ENCODE peak calls at places on chromosomes 3 and 15, in seven cellular contexts. One of them, this sample, is unnamed.

GRCh38 chr3:129571605-129572547 is 28.9 kb downstream of the H1-8 start:
- DNase-seq in AG04450: no peak
- DNase-seq in T-helper 22 cell: no peak
- DNase-seq in BE2C: no peak
- DNase-seq in M059J: no peak
- DNase-seq in memory B cell: no peak
- DNase-seq in heart left ventricle: no peak
- DNase-seq in this sample: no peak

GRCh38 chr15:101142711-101143110 is 109.1 kb downstream of the CHSY1 start:
- DNase-seq in AG04450: no peak
- DNase-seq in T-helper 22 cell: no peak
- DNase-seq in BE2C: no peak
- DNase-seq in M059J: no peak
- DNase-seq in memory B cell: no peak
- DNase-seq in heart left ventricle: no peak
- DNase-seq in this sample: no peak

GRCh38 chr3:14411988-14412387 is 9.6 kb downstream of the SLC6A6 start:
- DNase-seq in AG04450: no peak
- DNase-seq in T-helper 22 cell: no peak
- DNase-seq in BE2C: no peak
- DNase-seq in M059J: no peak
- DNase-seq in memory B cell: no peak
- DNase-seq in heart left ventricle: no peak
- DNase-seq in this sample: peak; percentile 29

GRCh38 chr3:144003051-144003450 is 31.4 kb downstream of the DIPK2A start:
- DNase-seq in AG04450: no peak
- DNase-seq in T-helper 22 cell: no peak
- DNase-seq in BE2C: no peak
- DNase-seq in M059J: no peak
- DNase-seq in memory B cell: no peak
- DNase-seq in heart left ventricle: no peak
- DNase-seq in this sample: no peak

GRCh38 chr3:135491478-135491877 is 474.1 kb upstream of the PPP2R3A start:
- DNase-seq in AG04450: no peak
- DNase-seq in T-helper 22 cell: no peak
- DNase-seq in BE2C: no peak
- DNase-seq in M059J: peak; percentile 43
- DNase-seq in memory B cell: no peak
- DNase-seq in heart left ventricle: no peak
- DNase-seq in this sample: no peak

GRCh38 chr3:125651246-125651645 is 55.9 kb upstream of the OSBPL11 start:
- DNase-seq in AG04450: no peak
- DNase-seq in T-helper 22 cell: no peak
- DNase-seq in BE2C: no peak
- DNase-seq in M059J: peak; percentile 52
- DNase-seq in memory B cell: no peak
- DNase-seq in heart left ventricle: no peak
- DNase-seq in this sample: peak; percentile 27

GRCh38 chr15:47179988-47180387 is 537.3 kb upstream of the SEMA6D start:
- DNase-seq in AG04450: no peak
- DNase-seq in T-helper 22 cell: no peak
- DNase-seq in BE2C: no peak
- DNase-seq in M059J: no peak
- DNase-seq in memory B cell: no peak
- DNase-seq in heart left ventricle: no peak
- DNase-seq in this sample: no peak

GRCh38 chr3:35651888-35652287 is 12.6 kb downstream of the ARPP21 start:
- DNase-seq in AG04450: no peak
- DNase-seq in T-helper 22 cell: no peak
- DNase-seq in BE2C: no peak
- DNase-seq in M059J: no peak
- DNase-seq in memory B cell: no peak
- DNase-seq in heart left ventricle: no peak
- DNase-seq in this sample: peak; percentile 66

GRCh38 chr3:50459792-50460191 is 43.6 kb downstream of the CACNA2D2 start:
- DNase-seq in AG04450: no peak
- DNase-seq in T-helper 22 cell: no peak
- DNase-seq in BE2C: no peak
- DNase-seq in M059J: no peak
- DNase-seq in memory B cell: no peak
- DNase-seq in heart left ventricle: no peak
- DNase-seq in this sample: no peak

GRCh38 chr3:47054414-47054813 is 74.9 kb downstream of the NBEAL2 start:
- DNase-seq in AG04450: no peak
- DNase-seq in T-helper 22 cell: no peak
- DNase-seq in BE2C: no peak
- DNase-seq in M059J: no peak
- DNase-seq in memory B cell: no peak
- DNase-seq in heart left ventricle: no peak
- DNase-seq in this sample: no peak

GRCh38 chr3:88219138-88219792 is 69.5 kb downstream of the C3orf38 start:
- DNase-seq in AG04450: peak; percentile 2
- DNase-seq in T-helper 22 cell: no peak
- DNase-seq in BE2C: peak; percentile 55
- DNase-seq in M059J: peak; percentile 16
- DNase-seq in memory B cell: peak; percentile 27
- DNase-seq in heart left ventricle: peak; percentile 26
- DNase-seq in this sample: peak; percentile 76

GRCh38 chr15:81722982-81723381 is 322.8 kb downstream of the MEX3B start:
- DNase-seq in AG04450: no peak
- DNase-seq in T-helper 22 cell: no peak
- DNase-seq in BE2C: no peak
- DNase-seq in M059J: no peak
- DNase-seq in memory B cell: no peak
- DNase-seq in heart left ventricle: no peak
- DNase-seq in this sample: no peak

GRCh38 chr3:170410428-170411029 is 8.1 kb upstream of the CLDN11 start:
- DNase-seq in AG04450: no peak
- DNase-seq in T-helper 22 cell: no peak
- DNase-seq in BE2C: no peak
- DNase-seq in M059J: peak; percentile 64
- DNase-seq in memory B cell: no peak
- DNase-seq in heart left ventricle: no peak
- DNase-seq in this sample: peak; percentile 64

GRCh38 chr3:69033470-69033869 is 18.7 kb downstream of the TMF1 start:
- DNase-seq in AG04450: no peak
- DNase-seq in T-helper 22 cell: no peak
- DNase-seq in BE2C: no peak
- DNase-seq in M059J: peak; percentile 60
- DNase-seq in memory B cell: no peak
- DNase-seq in heart left ventricle: no peak
- DNase-seq in this sample: peak; percentile 60

GRCh38 chr3:76063019-76063418 is 277.7 kb upstream of the ZNF717 start:
- DNase-seq in AG04450: peak; percentile 59
- DNase-seq in T-helper 22 cell: no peak
- DNase-seq in BE2C: no peak
- DNase-seq in M059J: peak; percentile 1
- DNase-seq in memory B cell: no peak
- DNase-seq in heart left ventricle: no peak
- DNase-seq in this sample: peak; percentile 96

GRCh38 chr3:80244390-80244789 is 476.6 kb upstream of the ROBO1 start:
- DNase-seq in AG04450: peak; percentile 8
- DNase-seq in T-helper 22 cell: no peak
- DNase-seq in BE2C: no peak
- DNase-seq in M059J: peak; percentile 56
- DNase-seq in memory B cell: no peak
- DNase-seq in heart left ventricle: no peak
- DNase-seq in this sample: no peak

GRCh38 chr3:148211725-148212124 is 486.0 kb upstream of the AGTR1 start:
- DNase-seq in AG04450: no peak
- DNase-seq in T-helper 22 cell: no peak
- DNase-seq in BE2C: no peak
- DNase-seq in M059J: peak; percentile 43
- DNase-seq in memory B cell: no peak
- DNase-seq in heart left ventricle: no peak
- DNase-seq in this sample: peak; percentile 29

GRCh38 chr3:171181907-171182690 is 155.6 kb upstream of the SLC2A2 start:
- DNase-seq in AG04450: no peak
- DNase-seq in T-helper 22 cell: no peak
- DNase-seq in BE2C: no peak
- DNase-seq in M059J: peak; percentile 81
- DNase-seq in memory B cell: no peak
- DNase-seq in heart left ventricle: no peak
- DNase-seq in this sample: no peak

GRCh38 chr15:45183001-45183400 is 4.8 kb downstream of the SHF start:
- DNase-seq in AG04450: no peak
- DNase-seq in T-helper 22 cell: no peak
- DNase-seq in BE2C: no peak
- DNase-seq in M059J: no peak
- DNase-seq in memory B cell: no peak
- DNase-seq in heart left ventricle: no peak
- DNase-seq in this sample: no peak

GRCh38 chr3:17645074-17645698 is 97.2 kb downstream of the TBC1D5 start:
- DNase-seq in AG04450: peak; percentile 36
- DNase-seq in T-helper 22 cell: no peak
- DNase-seq in BE2C: peak; percentile 13
- DNase-seq in M059J: peak; percentile 60
- DNase-seq in memory B cell: no peak
- DNase-seq in heart left ventricle: no peak
- DNase-seq in this sample: peak; percentile 85

GRCh38 chr15:51878446-51879386 is 49.3 kb downstream of the TMOD3 start:
- DNase-seq in AG04450: no peak
- DNase-seq in T-helper 22 cell: no peak
- DNase-seq in BE2C: no peak
- DNase-seq in M059J: peak; percentile 78
- DNase-seq in memory B cell: no peak
- DNase-seq in heart left ventricle: no peak
- DNase-seq in this sample: peak; percentile 40

GRCh38 chr15:39310633-39311032 is 270.2 kb upstream of the THBS1 start:
- DNase-seq in AG04450: no peak
- DNase-seq in T-helper 22 cell: no peak
- DNase-seq in BE2C: no peak
- DNase-seq in M059J: peak; percentile 25
- DNase-seq in memory B cell: no peak
- DNase-seq in heart left ventricle: no peak
- DNase-seq in this sample: peak; percentile 60

GRCh38 chr15:38069001-38069400 is 134.6 kb downstream of the TMCO5A start:
- DNase-seq in AG04450: no peak
- DNase-seq in T-helper 22 cell: no peak
- DNase-seq in BE2C: peak; percentile 19
- DNase-seq in M059J: peak; percentile 60
- DNase-seq in memory B cell: no peak
- DNase-seq in heart left ventricle: no peak
- DNase-seq in this sample: peak; percentile 87

GRCh38 chr3:141181819-141182218 is 49.8 kb upstream of the PXYLP1 start:
- DNase-seq in AG04450: no peak
- DNase-seq in T-helper 22 cell: no peak
- DNase-seq in BE2C: no peak
- DNase-seq in M059J: no peak
- DNase-seq in memory B cell: no peak
- DNase-seq in heart left ventricle: no peak
- DNase-seq in this sample: no peak

GRCh38 chr3:33093847-33094246 is 3.1 kb downstream of the GLB1 start:
- DNase-seq in AG04450: no peak
- DNase-seq in T-helper 22 cell: no peak
- DNase-seq in BE2C: no peak
- DNase-seq in M059J: no peak
- DNase-seq in memory B cell: no peak
- DNase-seq in heart left ventricle: no peak
- DNase-seq in this sample: no peak

This sample was measured in PC-3.